ENCODE peak calls at places on chromosomes 6 and 20, in seven cellular contexts. One of them, this sample, is unnamed.

GRCh38 chr6:149335924-149336323 is 18.4 kb downstream of the TAB2 start:
- DNase-seq in mesendoderm: no peak
- DNase-seq in GM12892: no peak
- DNase-seq in C1 segment of cervical spinal cord: no peak
- DNase-seq in kidney epithelial cell: peak; percentile 63
- DNase-seq in coronary artery: no peak
- DNase-seq in H4: no peak
- DNase-seq in this sample: no peak

GRCh38 chr6:119612871-119613515 is 263.4 kb upstream of the MAN1A1 start:
- DNase-seq in mesendoderm: no peak
- DNase-seq in GM12892: no peak
- DNase-seq in C1 segment of cervical spinal cord: no peak
- DNase-seq in kidney epithelial cell: no peak
- DNase-seq in coronary artery: no peak
- DNase-seq in H4: no peak
- DNase-seq in this sample: no peak

GRCh38 chr6:40328376-40328987 is 258.7 kb downstream of the LRFN2 start:
- DNase-seq in mesendoderm: peak; percentile 86
- DNase-seq in GM12892: no peak
- DNase-seq in C1 segment of cervical spinal cord: no peak
- DNase-seq in kidney epithelial cell: no peak
- DNase-seq in coronary artery: no peak
- DNase-seq in H4: peak; percentile 23
- DNase-seq in this sample: no peak

GRCh38 chr20:45783656-45784294 is 7.9 kb downstream of the WFDC3 start:
- DNase-seq in mesendoderm: no peak
- DNase-seq in GM12892: no peak
- DNase-seq in C1 segment of cervical spinal cord: peak; percentile 23
- DNase-seq in kidney epithelial cell: no peak
- DNase-seq in coronary artery: no peak
- DNase-seq in H4: peak; percentile 18
- DNase-seq in this sample: no peak

GRCh38 chr6:71721642-71722041 is 164.7 kb upstream of the RIMS1 start:
- DNase-seq in mesendoderm: no peak
- DNase-seq in GM12892: no peak
- DNase-seq in C1 segment of cervical spinal cord: no peak
- DNase-seq in kidney epithelial cell: no peak
- DNase-seq in coronary artery: no peak
- DNase-seq in H4: no peak
- DNase-seq in this sample: no peak

GRCh38 chr6:161564951-161565350 is 291.1 kb upstream of the AGPAT4 start:
- DNase-seq in mesendoderm: no peak
- DNase-seq in GM12892: no peak
- DNase-seq in C1 segment of cervical spinal cord: no peak
- DNase-seq in kidney epithelial cell: no peak
- DNase-seq in coronary artery: no peak
- DNase-seq in H4: no peak
- DNase-seq in this sample: no peak

GRCh38 chr6:3592371-3592941 is 135.6 kb upstream of the SLC22A23 start:
- DNase-seq in mesendoderm: no peak
- DNase-seq in GM12892: no peak
- DNase-seq in C1 segment of cervical spinal cord: no peak
- DNase-seq in kidney epithelial cell: peak; percentile 45
- DNase-seq in coronary artery: no peak
- DNase-seq in H4: peak; percentile 72
- DNase-seq in this sample: no peak

GRCh38 chr6:153357391-153357790 is 226.3 kb upstream of the RGS17 start:
- DNase-seq in mesendoderm: no peak
- DNase-seq in GM12892: no peak
- DNase-seq in C1 segment of cervical spinal cord: no peak
- DNase-seq in kidney epithelial cell: no peak
- DNase-seq in coronary artery: no peak
- DNase-seq in H4: no peak
- DNase-seq in this sample: no peak

GRCh38 chr20:10476319-10476724 is 41.2 kb downstream of the SLX4IP start:
- DNase-seq in mesendoderm: no peak
- DNase-seq in GM12892: no peak
- DNase-seq in C1 segment of cervical spinal cord: no peak
- DNase-seq in kidney epithelial cell: no peak
- DNase-seq in coronary artery: no peak
- DNase-seq in H4: no peak
- DNase-seq in this sample: no peak

GRCh38 chr6:84467296-84467695 is 239.9 kb upstream of the CEP162 start:
- DNase-seq in mesendoderm: no peak
- DNase-seq in GM12892: no peak
- DNase-seq in C1 segment of cervical spinal cord: no peak
- DNase-seq in kidney epithelial cell: no peak
- DNase-seq in coronary artery: no peak
- DNase-seq in H4: no peak
- DNase-seq in this sample: no peak

GRCh38 chr20:9180480-9181257 is 111.8 kb downstream of the PLCB4 start:
- DNase-seq in mesendoderm: no peak
- DNase-seq in GM12892: no peak
- DNase-seq in C1 segment of cervical spinal cord: no peak
- DNase-seq in kidney epithelial cell: no peak
- DNase-seq in coronary artery: no peak
- DNase-seq in H4: no peak
- DNase-seq in this sample: no peak

GRCh38 chr6:13419422-13419821 is 68.0 kb downstream of the GFOD1 start:
- DNase-seq in mesendoderm: no peak
- DNase-seq in GM12892: no peak
- DNase-seq in C1 segment of cervical spinal cord: no peak
- DNase-seq in kidney epithelial cell: no peak
- DNase-seq in coronary artery: no peak
- DNase-seq in H4: no peak
- DNase-seq in this sample: no peak

GRCh38 chr6:151549790-151550189 is 56.0 kb downstream of the CCDC170 start:
- DNase-seq in mesendoderm: no peak
- DNase-seq in GM12892: no peak
- DNase-seq in C1 segment of cervical spinal cord: no peak
- DNase-seq in kidney epithelial cell: no peak
- DNase-seq in coronary artery: no peak
- DNase-seq in H4: no peak
- DNase-seq in this sample: no peak